ENCODE peak calls at places on chromosomes 12 and 14, in six cellular contexts. R is ovary, U is EH, I is anterior cingulate cortex, Q is T47D, A is kidney epithelial cell. J is an unnamed sample.
A peak's percentile ranks its signal among the peaks of the same experiment; 100 is the strongest.

GRCh38 chr12:27511723-27512045 is 12.3 kb upstream of the PPFIBP1 start:
- DNase-seq in R (no peak), U (no peak), I (no peak), Q (no peak), A (no peak), J (no peak)

GRCh38 chr14:81388236-81388801 is 11.8 kb downstream of the STON2 start:
- DNase-seq in R (no peak), U (no peak), I (no peak), Q (no peak), A (no peak), J (no peak)

GRCh38 chr12:6112004-6112403 is 12.5 kb downstream of the VWF start:
- DNase-seq in R (no peak), U (peak; percentile 5), I (no peak), Q (no peak), A (no peak), J (no peak)

GRCh38 chr12:130075497-130076076 is 86.7 kb upstream of the FZD10 start:
- DNase-seq in R (no peak), U (no peak), I (no peak), Q (no peak), A (no peak), J (no peak)

GRCh38 chr14:74804219-74804825 is 41.2 kb downstream of the YLPM1 start:
- DNase-seq in R (peak; percentile 16), U (peak; percentile 71), I (no peak), Q (peak; percentile 81), A (no peak), J (no peak)

GRCh38 chr12:79911889-79912656 is 22.8 kb downstream of the PPP1R12A start:
- DNase-seq in R (peak; percentile 11), U (peak; percentile 68), I (no peak), Q (no peak), A (no peak), J (no peak)

GRCh38 chr12:113196996-113197395 is 11.5 kb downstream of the RITA1 start:
- DNase-seq in R (peak; percentile 68), U (peak; percentile 87), I (no peak), Q (peak; percentile 86), A (no peak), J (peak; percentile 73)

GRCh38 chr14:92753250-92753649 is 4.8 kb upstream of the LGMN start:
- DNase-seq in R (no peak), U (no peak), I (no peak), Q (no peak), A (no peak), J (no peak)

GRCh38 chr12:1186298-1186697 is 195.3 kb downstream of the ERC1 start:
- DNase-seq in R (no peak), U (no peak), I (no peak), Q (no peak), A (no peak), J (no peak)

GRCh38 chr14:62289471-62289870 is 527.3 kb downstream of the SNAPC1 start:
- DNase-seq in R (no peak), U (peak; percentile 35), I (no peak), Q (no peak), A (no peak), J (no peak)

GRCh38 chr14:23356036-23356435 is 3.3 kb upstream of the SLC22A17 start:
- DNase-seq in R (no peak), U (no peak), I (no peak), Q (no peak), A (no peak), J (no peak)

GRCh38 chr14:68448379-68448778 is 344.5 kb downstream of the ZFP36L1 start:
- DNase-seq in R (no peak), U (no peak), I (no peak), Q (no peak), A (no peak), J (no peak)

GRCh38 chr14:76267322-76268012 is 108.5 kb upstream of the ESRRB start:
- DNase-seq in R (peak; percentile 60), U (peak; percentile 52), I (no peak), Q (peak; percentile 71), A (no peak), J (no peak)

GRCh38 chr12:30100736-30101135 is 317.0 kb upstream of the TMTC1 start:
- DNase-seq in R (no peak), U (no peak), I (no peak), Q (no peak), A (no peak), J (no peak)

GRCh38 chr14:76546426-76547221 is 170.7 kb downstream of the ESRRB start:
- DNase-seq in R (no peak), U (peak; percentile 25), I (no peak), Q (peak; percentile 79), A (no peak), J (peak; percentile 92)

GRCh38 chr12:57016348-57016747 is at the start of gene TAC3:
- DNase-seq in R (no peak), U (no peak), I (no peak), Q (no peak), A (no peak), J (no peak)

GRCh38 chr14:89899917-89900680 is 54.4 kb downstream of the EFCAB11 start:
- DNase-seq in R (no peak), U (peak; percentile 52), I (no peak), Q (peak; percentile 40), A (no peak), J (peak; percentile 38)

GRCh38 chr14:30242742-30243141 is 315.1 kb upstream of the PRKD1 start:
- DNase-seq in R (no peak), U (no peak), I (no peak), Q (no peak), A (no peak), J (no peak)

GRCh38 chr12:42589465-42590323 is at the start of gene PRICKLE1:
- DNase-seq in R (peak; percentile 38), U (peak; percentile 58), I (no peak), Q (peak; percentile 42), A (no peak), J (no peak)

GRCh38 chr12:124498178-124498869 is 69.1 kb downstream of the NCOR2 start:
- DNase-seq in R (no peak), U (peak; percentile 67), I (no peak), Q (no peak), A (no peak), J (no peak)

J was measured in NCI-H1694.